ENCODE peak calls at places on chromosomes 13 and 19, in seven cellular contexts. One of them, this sample, is unnamed. For H3K36me3, the result is how much of the 10 kb centered on the place peaks cover.

GRCh38 chr19:48413879-48414623 is 20.6 kb downstream of the GRIN2D start:
- DNase-seq in left ventricle myocardium inferior: no peak
- DNase-seq in CD8-positive, alpha-beta T cell: no peak
- DNase-seq in breast epithelium: no peak
- DNase-seq in adrenal gland: no peak
- DNase-seq in heart right ventricle: no peak
- DNase-seq in endodermal cell: peak
- DNase-seq in this sample: no peak

GRCh38 chr13:29713841-29714240 is 118.4 kb upstream of the SLC7A1 start:
- DNase-seq in breast epithelium: no peak
- DNase-seq in adrenal gland: no peak
- DNase-seq in left ventricle myocardium inferior: no peak
- DNase-seq in endodermal cell: peak
- DNase-seq in CD8-positive, alpha-beta T cell: no peak
- DNase-seq in heart right ventricle: no peak
- DNase-seq in this sample: no peak

GRCh38 chr19:29841209-29841558 is 29.4 kb downstream of the CCNE1 start:
- DNase-seq in breast epithelium: no peak
- DNase-seq in adrenal gland: peak
- DNase-seq in left ventricle myocardium inferior: no peak
- DNase-seq in CD8-positive, alpha-beta T cell: no peak
- DNase-seq in endodermal cell: no peak
- DNase-seq in heart right ventricle: no peak
- DNase-seq in this sample: no peak

GRCh38 chr13:95745752-95746151 is 68.8 kb downstream of the DNAJC3 start:
- DNase-seq in CD8-positive, alpha-beta T cell: no peak
- DNase-seq in breast epithelium: no peak
- DNase-seq in left ventricle myocardium inferior: no peak
- DNase-seq in adrenal gland: no peak
- DNase-seq in heart right ventricle: no peak
- DNase-seq in endodermal cell: no peak
- DNase-seq in this sample: no peak

GRCh38 chr19:42269518-42270345 is 680 bp downstream of the CIC start:
- DNase-seq in left ventricle myocardium inferior: no peak
- DNase-seq in CD8-positive, alpha-beta T cell: no peak
- DNase-seq in heart right ventricle: no peak
- DNase-seq in endodermal cell: no peak
- DNase-seq in breast epithelium: peak
- DNase-seq in adrenal gland: peak
- DNase-seq in this sample: peak

GRCh38 chr19:6724631-6725185 is 4.3 kb upstream of the C3 start:
- DNase-seq in left ventricle myocardium inferior: no peak
- DNase-seq in endodermal cell: no peak
- DNase-seq in adrenal gland: no peak
- DNase-seq in CD8-positive, alpha-beta T cell: no peak
- DNase-seq in heart right ventricle: no peak
- DNase-seq in breast epithelium: no peak
- DNase-seq in this sample: no peak

GRCh38 chr19:49014123-49014869 is 2.6 kb downstream of the LHB start:
- DNase-seq in adrenal gland: peak
- DNase-seq in breast epithelium: no peak
- DNase-seq in left ventricle myocardium inferior: no peak
- DNase-seq in CD8-positive, alpha-beta T cell: no peak
- DNase-seq in heart right ventricle: no peak
- DNase-seq in endodermal cell: no peak
- DNase-seq in this sample: no peak

GRCh38 chr19:37997911-37998344 is 90.9 kb downstream of the SIPA1L3 start:
- DNase-seq in endodermal cell: no peak
- DNase-seq in adrenal gland: peak
- DNase-seq in CD8-positive, alpha-beta T cell: no peak
- DNase-seq in heart right ventricle: no peak
- DNase-seq in left ventricle myocardium inferior: no peak
- DNase-seq in breast epithelium: no peak
- DNase-seq in this sample: no peak

GRCh38 chr13:70623260-70623659 is 515.0 kb upstream of the KLHL1 start:
- DNase-seq in endodermal cell: no peak
- DNase-seq in heart right ventricle: no peak
- DNase-seq in left ventricle myocardium inferior: no peak
- DNase-seq in breast epithelium: no peak
- DNase-seq in adrenal gland: no peak
- DNase-seq in CD8-positive, alpha-beta T cell: no peak
- DNase-seq in this sample: no peak

GRCh38 chr19:1742989-1743696 is 10.2 kb upstream of the ONECUT3 start:
- DNase-seq in adrenal gland: no peak
- DNase-seq in endodermal cell: no peak
- DNase-seq in breast epithelium: no peak
- DNase-seq in left ventricle myocardium inferior: no peak
- DNase-seq in heart right ventricle: no peak
- DNase-seq in CD8-positive, alpha-beta T cell: no peak
- DNase-seq in this sample: no peak

GRCh38 chr13:78133511-78133910 is 214.9 kb upstream of the EDNRB start:
- DNase-seq in CD8-positive, alpha-beta T cell: no peak
- DNase-seq in left ventricle myocardium inferior: no peak
- DNase-seq in heart right ventricle: no peak
- DNase-seq in adrenal gland: no peak
- DNase-seq in endodermal cell: no peak
- DNase-seq in breast epithelium: no peak
- DNase-seq in this sample: no peak

GRCh38 chr13:86918682-86919081 is 752.5 kb upstream of the SLITRK5 start:
- DNase-seq in breast epithelium: no peak
- DNase-seq in heart right ventricle: no peak
- DNase-seq in endodermal cell: no peak
- DNase-seq in adrenal gland: no peak
- DNase-seq in left ventricle myocardium inferior: no peak
- DNase-seq in CD8-positive, alpha-beta T cell: no peak
- DNase-seq in this sample: no peak

GRCh38 chr19:38024991-38025716 is 118.1 kb downstream of the SIPA1L3 start:
- DNase-seq in endodermal cell: peak
- DNase-seq in breast epithelium: no peak
- DNase-seq in adrenal gland: no peak
- DNase-seq in left ventricle myocardium inferior: no peak
- DNase-seq in heart right ventricle: no peak
- DNase-seq in CD8-positive, alpha-beta T cell: no peak
- DNase-seq in this sample: no peak

GRCh38 chr13:90293793-90294361 is 1053.6 kb upstream of the MIR17HG start:
- DNase-seq in breast epithelium: no peak
- DNase-seq in adrenal gland: no peak
- DNase-seq in endodermal cell: no peak
- DNase-seq in heart right ventricle: no peak
- DNase-seq in CD8-positive, alpha-beta T cell: no peak
- DNase-seq in left ventricle myocardium inferior: no peak
- DNase-seq in this sample: no peak

DNA sequence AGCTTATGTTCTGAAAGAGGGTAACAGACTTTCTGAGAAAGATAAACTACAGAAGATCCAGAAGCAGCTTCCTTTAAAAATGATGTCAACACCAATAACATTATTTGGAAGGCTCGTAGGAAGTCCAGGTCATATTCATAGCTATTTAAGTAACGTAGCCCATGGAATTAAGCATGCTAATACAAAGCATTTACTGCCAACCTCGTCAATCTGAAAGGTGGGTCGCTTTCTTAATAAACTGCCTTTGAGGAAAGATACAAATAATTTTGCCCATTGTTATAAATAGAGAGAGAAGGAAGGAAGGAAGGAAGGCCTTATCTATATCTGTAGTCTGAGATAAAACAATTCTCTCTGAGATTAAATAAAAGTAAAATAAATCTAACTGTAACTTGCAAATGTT is 80.3 kb downstream of the STARD13 start:
- DNase-seq in adrenal gland: no peak
- DNase-seq in left ventricle myocardium inferior: no peak
- DNase-seq in endodermal cell: no peak
- DNase-seq in heart right ventricle: no peak
- DNase-seq in CD8-positive, alpha-beta T cell: no peak
- DNase-seq in breast epithelium: no peak
- DNase-seq in this sample: no peak
- H3K4me3 ChIP-seq in adrenal gland: peak
- H3K4me3 ChIP-seq in left ventricle myocardium inferior: peak
- H3K4me3 ChIP-seq in endodermal cell: no peak
- H3K4me3 ChIP-seq in heart right ventricle: peak
- H3K4me3 ChIP-seq in CD8-positive, alpha-beta T cell: no peak
- H3K4me3 ChIP-seq in breast epithelium: peak
- H3K4me3 ChIP-seq in this sample: no peak

DNA sequence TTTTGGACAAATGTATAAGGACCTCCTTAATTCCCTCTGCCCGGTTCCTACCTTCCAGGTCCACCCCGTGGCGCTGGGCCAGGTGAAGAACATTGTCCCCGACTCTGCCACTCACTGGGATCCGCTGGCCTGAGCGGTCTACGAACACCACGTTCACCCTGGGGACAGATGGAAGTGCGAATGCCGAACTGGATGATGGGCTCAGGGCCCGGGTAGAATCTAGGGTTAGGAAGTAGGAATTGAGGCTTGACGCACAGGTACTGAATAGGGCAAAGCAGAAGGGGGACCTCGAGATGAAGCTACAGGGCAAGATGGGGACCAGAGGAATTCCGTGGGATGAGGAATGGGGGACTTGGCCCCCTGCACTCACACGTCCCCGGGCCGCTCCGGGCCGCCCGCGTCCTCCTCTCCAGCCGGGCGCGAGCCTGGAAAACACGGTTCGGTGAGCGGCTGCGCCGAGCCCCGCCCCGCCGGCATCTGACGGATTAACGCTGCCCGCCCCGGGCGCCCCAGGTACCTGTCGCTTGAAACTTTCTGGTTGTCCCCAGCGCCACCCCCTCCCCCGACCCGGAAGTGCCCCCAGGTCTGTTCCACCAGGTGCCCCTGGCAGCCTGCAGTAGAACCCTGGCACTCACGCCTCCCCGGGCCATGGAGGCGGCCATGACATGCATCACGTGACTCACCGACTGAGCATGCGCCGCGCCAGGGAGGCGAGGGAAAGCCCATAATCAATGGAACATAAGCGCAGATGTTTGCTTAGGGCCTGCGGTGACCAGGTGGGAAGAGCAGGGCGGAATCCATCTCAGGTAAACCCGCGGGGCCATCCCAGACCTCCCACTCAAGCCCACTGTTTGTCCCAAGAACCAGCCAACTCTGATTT is at the start of gene FDX2:
- DNase-seq in breast epithelium: peak
- DNase-seq in CD8-positive, alpha-beta T cell: peak
- DNase-seq in endodermal cell: peak
- DNase-seq in left ventricle myocardium inferior: peak
- DNase-seq in adrenal gland: peak
- DNase-seq in heart right ventricle: peak
- DNase-seq in this sample: peak
- H3K36me3 ChIP-seq in breast epithelium: under half
- H3K36me3 ChIP-seq in CD8-positive, alpha-beta T cell: under half
- H3K36me3 ChIP-seq in endodermal cell: under half
- H3K36me3 ChIP-seq in left ventricle myocardium inferior: under half
- H3K36me3 ChIP-seq in adrenal gland: under half
- H3K36me3 ChIP-seq in heart right ventricle: under half
- H3K36me3 ChIP-seq in this sample: under half

GRCh38 chr13:113746143-113746525 is 12.9 kb upstream of the TMEM255B start:
- DNase-seq in adrenal gland: no peak
- DNase-seq in left ventricle myocardium inferior: no peak
- DNase-seq in heart right ventricle: no peak
- DNase-seq in breast epithelium: no peak
- DNase-seq in endodermal cell: no peak
- DNase-seq in CD8-positive, alpha-beta T cell: no peak
- DNase-seq in this sample: no peak

GRCh38 chr13:113743366-113744195 is 15.4 kb upstream of the TMEM255B start:
- DNase-seq in endodermal cell: no peak
- DNase-seq in left ventricle myocardium inferior: no peak
- DNase-seq in CD8-positive, alpha-beta T cell: no peak
- DNase-seq in adrenal gland: no peak
- DNase-seq in heart right ventricle: no peak
- DNase-seq in breast epithelium: no peak
- DNase-seq in this sample: no peak

GRCh38 chr13:113742445-113743120 is 16.4 kb upstream of the TMEM255B start:
- DNase-seq in left ventricle myocardium inferior: no peak
- DNase-seq in breast epithelium: no peak
- DNase-seq in heart right ventricle: no peak
- DNase-seq in endodermal cell: no peak
- DNase-seq in CD8-positive, alpha-beta T cell: no peak
- DNase-seq in adrenal gland: no peak
- DNase-seq in this sample: no peak

GRCh38 chr13:113745059-113745458 is 14.0 kb upstream of the TMEM255B start:
- DNase-seq in endodermal cell: no peak
- DNase-seq in adrenal gland: no peak
- DNase-seq in breast epithelium: no peak
- DNase-seq in heart right ventricle: no peak
- DNase-seq in left ventricle myocardium inferior: no peak
- DNase-seq in CD8-positive, alpha-beta T cell: no peak
- DNase-seq in this sample: no peak

GRCh38 chr13:113744197-113745000 is 14.6 kb upstream of the TMEM255B start:
- DNase-seq in endodermal cell: no peak
- DNase-seq in left ventricle myocardium inferior: no peak
- DNase-seq in adrenal gland: no peak
- DNase-seq in CD8-positive, alpha-beta T cell: no peak
- DNase-seq in heart right ventricle: no peak
- DNase-seq in breast epithelium: no peak
- DNase-seq in this sample: no peak
- H3K27ac ChIP-seq in endodermal cell: no peak
- H3K27ac ChIP-seq in left ventricle myocardium inferior: no peak
- H3K27ac ChIP-seq in adrenal gland: no peak
- H3K27ac ChIP-seq in CD8-positive, alpha-beta T cell: no peak
- H3K27ac ChIP-seq in heart right ventricle: no peak
- H3K27ac ChIP-seq in breast epithelium: no peak
- H3K27ac ChIP-seq in this sample: no peak

GRCh38 chr13:31747966-31748365 is 8.6 kb downstream of the RXFP2 start:
- DNase-seq in CD8-positive, alpha-beta T cell: no peak
- DNase-seq in endodermal cell: no peak
- DNase-seq in left ventricle myocardium inferior: no peak
- DNase-seq in breast epithelium: no peak
- DNase-seq in heart right ventricle: no peak
- DNase-seq in adrenal gland: no peak
- DNase-seq in this sample: no peak

GRCh38 chr13:31755211-31755610 is 15.9 kb downstream of the RXFP2 start:
- DNase-seq in breast epithelium: no peak
- DNase-seq in CD8-positive, alpha-beta T cell: no peak
- DNase-seq in heart right ventricle: no peak
- DNase-seq in left ventricle myocardium inferior: no peak
- DNase-seq in endodermal cell: no peak
- DNase-seq in adrenal gland: no peak
- DNase-seq in this sample: no peak

GRCh38 chr13:31747271-31747670 is 7.9 kb downstream of the RXFP2 start:
- DNase-seq in left ventricle myocardium inferior: no peak
- DNase-seq in endodermal cell: no peak
- DNase-seq in CD8-positive, alpha-beta T cell: no peak
- DNase-seq in breast epithelium: no peak
- DNase-seq in adrenal gland: no peak
- DNase-seq in heart right ventricle: no peak
- DNase-seq in this sample: no peak

GRCh38 chr13:31755803-31756212 is 16.5 kb downstream of the RXFP2 start:
- DNase-seq in left ventricle myocardium inferior: no peak
- DNase-seq in heart right ventricle: no peak
- DNase-seq in endodermal cell: no peak
- DNase-seq in CD8-positive, alpha-beta T cell: no peak
- DNase-seq in breast epithelium: no peak
- DNase-seq in adrenal gland: no peak
- DNase-seq in this sample: no peak

DNA sequence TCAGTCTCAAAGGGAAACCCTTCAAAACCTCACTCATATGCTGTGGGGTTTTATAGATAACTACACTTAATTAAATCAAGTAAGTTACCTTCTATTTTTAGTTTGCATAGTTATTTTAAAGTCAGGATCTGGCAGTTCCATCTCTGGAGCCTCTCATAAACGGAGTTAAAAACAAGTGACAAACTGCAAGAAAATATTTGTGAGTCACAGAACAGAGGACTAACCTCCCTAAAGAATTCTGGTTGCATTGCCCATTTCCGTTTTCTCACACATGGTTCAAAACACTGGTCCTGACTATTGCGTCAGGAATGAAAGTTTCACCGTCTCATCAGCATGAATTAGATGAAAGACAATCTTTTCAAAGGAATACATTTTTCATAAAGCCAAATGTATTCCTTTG is 10.6 kb downstream of the RXFP2 start:
- DNase-seq in CD8-positive, alpha-beta T cell: no peak
- DNase-seq in endodermal cell: no peak
- DNase-seq in breast epithelium: no peak
- DNase-seq in left ventricle myocardium inferior: no peak
- DNase-seq in adrenal gland: no peak
- DNase-seq in heart right ventricle: no peak
- DNase-seq in this sample: no peak
- H3K4me3 ChIP-seq in CD8-positive, alpha-beta T cell: no peak
- H3K4me3 ChIP-seq in endodermal cell: no peak
- H3K4me3 ChIP-seq in breast epithelium: no peak
- H3K4me3 ChIP-seq in left ventricle myocardium inferior: no peak
- H3K4me3 ChIP-seq in adrenal gland: no peak
- H3K4me3 ChIP-seq in heart right ventricle: no peak
- H3K4me3 ChIP-seq in this sample: no peak

This sample was measured in lung.